ENCODE peak calls at places on chromosomes 5 and 9, in ten cellular contexts. X, P, F, L, Y, A, N, I, H and O are unnamed samples.

GRCh38 chr9:94991961-94992907 is 265.7 kb downstream of the AOPEP start:
- DNase-seq in L (no peak), P (no peak), I (no peak), Y (no peak), X (no peak), A (no peak), N (no peak), F (no peak), H (no peak), O (no peak)

GRCh38 chr5:159106193-159106568 is 6.5 kb upstream of the EBF1 start:
- DNase-seq in I (no peak), A (no peak), Y (no peak), L (no peak), H (no peak), F (no peak), N (no peak), X (no peak), P (no peak), O (no peak)

GRCh38 chr9:22643541-22643940 is 196.9 kb downstream of the DMRTA1 start:
- DNase-seq in A (no peak), F (no peak), X (peak), L (no peak), Y (no peak), H (no peak), P (no peak), N (peak), I (no peak), O (no peak)

GRCh38 chr5:143145388-143145787 is 258.1 kb downstream of the NR3C1 start:
- DNase-seq in N (no peak), H (no peak), F (no peak), L (no peak), A (no peak), Y (no peak), X (peak), I (no peak), P (no peak), O (no peak)

GRCh38 chr5:5494489-5495402 is 72.3 kb downstream of the ICE1 start:
- DNase-seq in F (peak), X (peak), A (peak), H (no peak), I (no peak), L (peak), N (peak), P (peak), Y (peak), O (peak)

GRCh38 chr5:99544326-99544725 is 615.5 kb upstream of the CHD1 start:
- DNase-seq in H (no peak), P (no peak), A (no peak), F (no peak), Y (no peak), I (no peak), N (peak), L (no peak), X (no peak), O (no peak)

GRCh38 chr5:5344051-5344571 is 78.4 kb upstream of the ICE1 start:
- DNase-seq in F (no peak), P (no peak), I (no peak), H (no peak), L (no peak), A (no peak), N (peak), X (no peak), Y (no peak), O (no peak)

GRCh38 chr5:73748510-73749410 is 122.8 kb downstream of the ARHGEF28 start:
- DNase-seq in N (peak), L (peak), X (peak), I (no peak), H (no peak), Y (no peak), F (no peak), A (no peak), P (no peak), O (no peak)